ENCODE peak calls at places on chromosomes 2 and 18, in eight cellular contexts. V is Calu3; G is stimulated activated CD4-positive, alpha-beta T cell treated with anti-CD3 and anti-CD28 coated beads, Interleukin-2, amount 100 ng/mL, for 24 hours; D is activated naive CD8-positive, alpha-beta T cell treated with anti-CD3 and anti-CD28 coated beads, Interleukin-2, amount 50 U/mL, for 16 hours; I is KBM-7; P is AG09309; E is neural progenitor cell; A is RKO. S is an unnamed sample.

GRCh38 chr18:22417496-22418188 is at the start of gene CTAGE1:
- DNase-seq in V (no peak), G (no peak), D (no peak), I (no peak), P (no peak), E (peak), A (no peak), S (no peak)

GRCh38 chr2:23690421-23691105 is 236.4 kb downstream of the ATAD2B start:
- DNase-seq in V (no peak), G (no peak), D (no peak), I (no peak), P (no peak), E (no peak), A (no peak), S (no peak)

GRCh38 chr2:20282916-20283592 is 58.1 kb upstream of the SDC1 start:
- DNase-seq in V (no peak), G (no peak), D (no peak), I (no peak), P (no peak), E (no peak), A (no peak), S (peak)

GRCh38 chr2:26172189-26172865 is 561 bp upstream of the GAREM2 start:
- DNase-seq in V (no peak), G (no peak), D (no peak), I (no peak), P (no peak), E (no peak), A (no peak), S (no peak)

GRCh38 chr2:195863564-195863963 is 205.1 kb downstream of the DNAH7 start:
- DNase-seq in V (no peak), G (no peak), D (no peak), I (peak), P (no peak), E (no peak), A (no peak), S (no peak)

GRCh38 chr2:45055261-45055660 is 46.0 kb upstream of the SIX2 start:
- DNase-seq in V (no peak), G (no peak), D (no peak), I (no peak), P (no peak), E (no peak), A (no peak), S (no peak)

GRCh38 chr2:197293252-197294007 is 17.1 kb downstream of the ANKRD44 start:
- DNase-seq in V (no peak), G (no peak), D (no peak), I (peak), P (no peak), E (no peak), A (no peak), S (no peak)

GRCh38 chr2:201769664-201770373 is 10.9 kb downstream of the ALS2 start:
- DNase-seq in V (no peak), G (no peak), D (no peak), I (no peak), P (no peak), E (no peak), A (no peak), S (no peak)

GRCh38 chr2:222909276-222909675 is 48.4 kb downstream of the ACSL3 start:
- DNase-seq in V (no peak), G (no peak), D (no peak), I (no peak), P (no peak), E (no peak), A (no peak), S (no peak)

GRCh38 chr18:22047485-22047884 is 121.9 kb upstream of the GATA6 start:
- DNase-seq in V (no peak), G (no peak), D (no peak), I (no peak), P (no peak), E (no peak), A (no peak), S (no peak)

GRCh38 chr2:102180687-102180999 is 6.2 kb upstream of the IL1RL2 start:
- DNase-seq in V (no peak), G (no peak), D (no peak), I (no peak), P (no peak), E (no peak), A (no peak), S (no peak)

GRCh38 chr18:63099848-63100625 is 219.5 kb downstream of the BCL2 start:
- DNase-seq in V (peak), G (no peak), D (no peak), I (peak), P (no peak), E (no peak), A (no peak), S (no peak)

GRCh38 chr2:239395524-239395923 is 5.3 kb downstream of the HDAC4 start:
- DNase-seq in V (no peak), G (no peak), D (no peak), I (no peak), P (no peak), E (no peak), A (no peak), S (no peak)

GRCh38 chr2:148007219-148007900 is 13.2 kb downstream of the ORC4 start:
- DNase-seq in V (no peak), G (no peak), D (no peak), I (no peak), P (no peak), E (no peak), A (no peak), S (no peak)

GRCh38 chr2:199302851-199303250 is 154.9 kb downstream of the SATB2 start:
- DNase-seq in V (no peak), G (no peak), D (no peak), I (no peak), P (peak), E (no peak), A (no peak), S (no peak)

GRCh38 chr2:167579826-167580225 is 667.6 kb downstream of the STK39 start:
- DNase-seq in V (no peak), G (no peak), D (no peak), I (no peak), P (no peak), E (no peak), A (no peak), S (no peak)

GRCh38 chr18:35438480-35439234 is 59.1 kb downstream of the INO80C start:
- DNase-seq in V (no peak), G (no peak), D (no peak), I (no peak), P (no peak), E (no peak), A (no peak), S (no peak)

GRCh38 chr2:240233891-240234502 is 93.5 kb upstream of the OTOS start:
- DNase-seq in V (no peak), G (no peak), D (no peak), I (peak), P (no peak), E (no peak), A (no peak), S (no peak)

GRCh38 chr2:197079832-197080555 is 153.5 kb upstream of the PGAP1 start:
- DNase-seq in V (no peak), G (no peak), D (no peak), I (no peak), P (no peak), E (peak), A (no peak), S (no peak)

GRCh38 chr2:18791172-18791797 is 201.9 kb upstream of the NT5C1B start:
- DNase-seq in V (no peak), G (no peak), D (no peak), I (no peak), P (no peak), E (no peak), A (no peak), S (no peak)

GRCh38 chr18:55546873-55547704 is 40.9 kb downstream of the TCF4 start:
- DNase-seq in V (no peak), G (no peak), D (no peak), I (no peak), P (peak), E (no peak), A (no peak), S (no peak)

GRCh38 chr2:1483551-1483950 is 70.3 kb downstream of the TPO start:
- DNase-seq in V (no peak), G (no peak), D (no peak), I (no peak), P (no peak), E (no peak), A (no peak), S (no peak)